ENCODE peak calls at places on chromosome 11, in six cellular contexts. One of them, this sample, is unnamed.
A peak's percentile ranks its signal among the peaks of the same experiment; 100 is the strongest.

GRCh38 chr11:73942030-73942429 is 8.8 kb upstream of the DNAJB13 start:
- DNase-seq in HFFc6: no peak
- DNase-seq in AG04450: no peak
- DNase-seq in fibroblast of pulmonary artery: no peak
- DNase-seq in nephron progenitor cell: no peak
- DNase-seq in K562: no peak
- DNase-seq in this sample: no peak

GRCh38 chr11:34649597-34649996 is 28.7 kb downstream of the EHF start:
- DNase-seq in AG04450: no peak
- DNase-seq in nephron progenitor cell: no peak
- DNase-seq in HFFc6: no peak
- DNase-seq in K562: no peak
- DNase-seq in fibroblast of pulmonary artery: no peak
- DNase-seq in this sample: no peak

GRCh38 chr11:116210663-116211062 is 562.1 kb downstream of the BUD13 start:
- DNase-seq in nephron progenitor cell: no peak
- DNase-seq in K562: no peak
- DNase-seq in fibroblast of pulmonary artery: no peak
- DNase-seq in HFFc6: no peak
- DNase-seq in AG04450: no peak
- DNase-seq in this sample: no peak

GRCh38 chr11:125110996-125111340 is 458 bp downstream of the TMEM218 start:
- DNase-seq in nephron progenitor cell: peak; percentile 19
- DNase-seq in HFFc6: no peak
- DNase-seq in AG04450: no peak
- DNase-seq in K562: no peak
- DNase-seq in fibroblast of pulmonary artery: no peak
- DNase-seq in this sample: no peak

GRCh38 chr11:57440744-57441414 is 14.0 kb upstream of the SLC43A3 start:
- DNase-seq in K562: no peak
- DNase-seq in fibroblast of pulmonary artery: no peak
- DNase-seq in AG04450: no peak
- DNase-seq in HFFc6: no peak
- DNase-seq in nephron progenitor cell: no peak
- DNase-seq in this sample: no peak

GRCh38 chr11:44766112-44766971 is 39.6 kb downstream of the TSPAN18 start:
- DNase-seq in fibroblast of pulmonary artery: peak; percentile 89
- DNase-seq in nephron progenitor cell: no peak
- DNase-seq in K562: peak; percentile 37
- DNase-seq in AG04450: peak; percentile 44
- DNase-seq in HFFc6: peak; percentile 72
- DNase-seq in this sample: peak; percentile 93

GRCh38 chr11:93221539-93221938 is 23.7 kb upstream of the SLC36A4 start:
- DNase-seq in K562: no peak
- DNase-seq in nephron progenitor cell: no peak
- DNase-seq in HFFc6: no peak
- DNase-seq in fibroblast of pulmonary artery: no peak
- DNase-seq in AG04450: no peak
- DNase-seq in this sample: no peak

GRCh38 chr11:77109236-77110019 is 6.8 kb downstream of the OMP start:
- DNase-seq in nephron progenitor cell: no peak
- DNase-seq in K562: no peak
- DNase-seq in AG04450: no peak
- DNase-seq in fibroblast of pulmonary artery: peak; percentile 46
- DNase-seq in HFFc6: peak; percentile 33
- DNase-seq in this sample: peak; percentile 65

GRCh38 chr11:68835328-68835727 is 6.4 kb downstream of the CPT1A start:
- DNase-seq in AG04450: no peak
- DNase-seq in K562: no peak
- DNase-seq in fibroblast of pulmonary artery: no peak
- DNase-seq in nephron progenitor cell: no peak
- DNase-seq in HFFc6: no peak
- DNase-seq in this sample: no peak

GRCh38 chr11:86459002-86459385 is 84.3 kb downstream of the CCDC81 start:
- DNase-seq in fibroblast of pulmonary artery: peak; percentile 33
- DNase-seq in AG04450: no peak
- DNase-seq in nephron progenitor cell: no peak
- DNase-seq in K562: no peak
- DNase-seq in HFFc6: no peak
- DNase-seq in this sample: peak; percentile 50

GRCh38 chr11:57752954-57753353 is 1.3 kb upstream of the BTBD18 start:
- DNase-seq in K562: no peak
- DNase-seq in AG04450: no peak
- DNase-seq in fibroblast of pulmonary artery: no peak
- DNase-seq in nephron progenitor cell: no peak
- DNase-seq in HFFc6: no peak
- DNase-seq in this sample: no peak

GRCh38 chr11:72358461-72359405 is 75.6 kb downstream of the CLPB start:
- DNase-seq in fibroblast of pulmonary artery: no peak
- DNase-seq in K562: no peak
- DNase-seq in HFFc6: no peak
- DNase-seq in nephron progenitor cell: no peak
- DNase-seq in AG04450: no peak
- DNase-seq in this sample: no peak

GRCh38 chr11:34204396-34205279 is 99.2 kb downstream of the NAT10 start:
- DNase-seq in AG04450: no peak
- DNase-seq in K562: no peak
- DNase-seq in fibroblast of pulmonary artery: no peak
- DNase-seq in nephron progenitor cell: no peak
- DNase-seq in HFFc6: peak; percentile 40
- DNase-seq in this sample: no peak

GRCh38 chr11:48028909-48029685 is 48.7 kb downstream of the PTPRJ start:
- DNase-seq in nephron progenitor cell: no peak
- DNase-seq in fibroblast of pulmonary artery: peak; percentile 39
- DNase-seq in HFFc6: no peak
- DNase-seq in AG04450: no peak
- DNase-seq in K562: no peak
- DNase-seq in this sample: peak; percentile 39

GRCh38 chr11:118911113-118911879 is 14.4 kb downstream of the BCL9L start:
- DNase-seq in K562: no peak
- DNase-seq in AG04450: no peak
- DNase-seq in nephron progenitor cell: no peak
- DNase-seq in HFFc6: peak; percentile 68
- DNase-seq in fibroblast of pulmonary artery: no peak
- DNase-seq in this sample: peak; percentile 48
- TF ChIP-seq CTCF in K562: no peak
- TF ChIP-seq CTCF in AG04450: no peak
- TF ChIP-seq CTCF in nephron progenitor cell: no peak
- TF ChIP-seq CTCF in HFFc6: no peak
- TF ChIP-seq CTCF in fibroblast of pulmonary artery: no peak
- TF ChIP-seq CTCF in this sample: no peak

GRCh38 chr11:119095066-119095880 is 6.4 kb downstream of the DPAGT1 start:
- DNase-seq in HFFc6: peak; percentile 100
- DNase-seq in K562: peak; percentile 99
- DNase-seq in fibroblast of pulmonary artery: peak; percentile 100
- DNase-seq in nephron progenitor cell: peak; percentile 98
- DNase-seq in AG04450: peak; percentile 100
- DNase-seq in this sample: peak; percentile 100
- TF ChIP-seq CTCF in HFFc6: peak; percentile 40
- TF ChIP-seq CTCF in K562: peak; percentile 19
- TF ChIP-seq CTCF in fibroblast of pulmonary artery: no peak
- TF ChIP-seq CTCF in nephron progenitor cell: no peak
- TF ChIP-seq CTCF in AG04450: no peak
- TF ChIP-seq CTCF in this sample: no peak

DNA sequence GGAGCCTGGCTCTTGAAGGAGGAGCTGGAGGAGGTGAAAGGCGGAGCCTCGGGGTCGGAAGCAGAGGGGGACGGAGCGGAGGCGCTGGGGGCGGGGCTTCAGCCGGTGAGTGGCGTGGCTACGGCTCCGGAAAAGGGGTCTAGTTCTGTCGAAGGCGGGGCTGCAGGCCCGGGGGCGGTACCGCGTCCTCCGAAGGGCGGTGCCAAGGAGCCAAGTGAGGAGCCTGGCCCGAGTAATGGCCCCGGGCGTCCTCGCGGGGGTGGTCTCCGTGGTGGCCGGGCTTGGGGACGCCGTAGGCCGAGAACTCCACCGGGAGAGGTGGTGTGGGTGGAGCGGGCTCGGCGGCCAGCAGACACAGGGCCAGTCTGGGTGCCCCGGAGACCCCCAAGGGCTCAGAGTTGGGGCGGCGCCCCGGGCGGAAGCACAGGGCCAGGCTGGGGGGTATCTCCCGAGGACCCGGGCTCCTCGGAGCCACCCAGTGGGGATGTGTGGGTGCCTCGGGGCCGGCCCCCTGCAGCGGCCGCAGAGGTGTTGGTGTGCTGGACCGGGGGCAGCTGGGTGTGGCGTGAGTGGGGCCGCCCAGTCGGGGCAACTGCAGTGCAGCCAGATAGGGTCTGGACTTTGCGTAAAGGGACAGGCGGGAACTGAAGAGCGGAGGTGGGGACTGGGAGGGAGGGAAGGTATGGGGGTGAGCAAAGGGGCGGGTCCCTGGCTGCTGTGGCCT is 697 bp downstream of the FKBP2 start:
- DNase-seq in AG04450: peak; percentile 99
- DNase-seq in HFFc6: peak; percentile 99
- DNase-seq in K562: peak; percentile 96
- DNase-seq in nephron progenitor cell: peak; percentile 100
- DNase-seq in fibroblast of pulmonary artery: peak; percentile 100
- DNase-seq in this sample: peak; percentile 39
- TF ChIP-seq CTCF in AG04450: no peak
- TF ChIP-seq CTCF in HFFc6: peak; percentile 7
- TF ChIP-seq CTCF in K562: peak; percentile 10
- TF ChIP-seq CTCF in nephron progenitor cell: no peak
- TF ChIP-seq CTCF in fibroblast of pulmonary artery: no peak
- TF ChIP-seq CTCF in this sample: no peak

GRCh38 chr11:60281482-60281881 is 1.0 kb downstream of the MS4A4A start:
- DNase-seq in AG04450: no peak
- DNase-seq in nephron progenitor cell: no peak
- DNase-seq in fibroblast of pulmonary artery: no peak
- DNase-seq in K562: no peak
- DNase-seq in HFFc6: no peak
- DNase-seq in this sample: no peak

GRCh38 chr11:60280412-60280811 is at the start of gene MS4A4A:
- DNase-seq in fibroblast of pulmonary artery: no peak
- DNase-seq in K562: no peak
- DNase-seq in AG04450: no peak
- DNase-seq in nephron progenitor cell: no peak
- DNase-seq in HFFc6: no peak
- DNase-seq in this sample: no peak

DNA sequence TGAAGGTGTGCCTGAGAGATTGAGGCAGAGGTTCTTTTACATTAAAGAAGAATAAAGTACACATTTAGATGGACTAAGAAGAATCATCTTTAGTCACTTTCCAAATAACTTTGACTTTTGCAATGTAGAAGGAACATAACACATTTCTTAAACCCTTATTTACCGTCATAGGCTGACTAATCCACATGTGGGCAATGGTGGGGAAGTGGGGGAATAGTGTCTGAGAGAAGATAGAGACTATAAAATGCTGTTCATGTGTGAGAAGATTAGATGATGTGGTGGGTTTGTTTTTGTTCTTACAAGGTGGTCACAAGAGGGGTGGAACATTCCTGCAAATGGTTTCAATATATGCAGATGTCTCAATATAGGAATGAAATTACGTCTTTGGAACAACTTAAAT is 1.8 kb downstream of the MS4A4A start:
- DNase-seq in K562: no peak
- DNase-seq in HFFc6: no peak
- DNase-seq in fibroblast of pulmonary artery: no peak
- DNase-seq in nephron progenitor cell: no peak
- DNase-seq in AG04450: no peak
- DNase-seq in this sample: no peak
- TF ChIP-seq CTCF in K562: no peak
- TF ChIP-seq CTCF in HFFc6: no peak
- TF ChIP-seq CTCF in fibroblast of pulmonary artery: no peak
- TF ChIP-seq CTCF in nephron progenitor cell: no peak
- TF ChIP-seq CTCF in AG04450: no peak
- TF ChIP-seq CTCF in this sample: no peak

GRCh38 chr11:121652982-121653381 is 200.2 kb upstream of the SORL1-AS1 start:
- DNase-seq in K562: no peak
- DNase-seq in nephron progenitor cell: no peak
- DNase-seq in AG04450: no peak
- DNase-seq in fibroblast of pulmonary artery: peak; percentile 39
- DNase-seq in HFFc6: no peak
- DNase-seq in this sample: peak; percentile 29
- TF ChIP-seq CTCF in K562: no peak
- TF ChIP-seq CTCF in nephron progenitor cell: peak; percentile 60
- TF ChIP-seq CTCF in AG04450: peak; percentile 47
- TF ChIP-seq CTCF in fibroblast of pulmonary artery: peak; percentile 43
- TF ChIP-seq CTCF in HFFc6: peak; percentile 73
- TF ChIP-seq CTCF in this sample: peak; percentile 35

GRCh38 chr11:27524155-27524554 is 17.6 kb upstream of the LIN7C start:
- DNase-seq in AG04450: no peak
- DNase-seq in HFFc6: peak; percentile 82
- DNase-seq in K562: peak; percentile 21
- DNase-seq in fibroblast of pulmonary artery: peak; percentile 40
- DNase-seq in nephron progenitor cell: no peak
- DNase-seq in this sample: peak; percentile 70
- TF ChIP-seq CTCF in AG04450: peak; percentile 29
- TF ChIP-seq CTCF in HFFc6: peak; percentile 67
- TF ChIP-seq CTCF in K562: peak; percentile 34
- TF ChIP-seq CTCF in fibroblast of pulmonary artery: peak; percentile 28
- TF ChIP-seq CTCF in nephron progenitor cell: no peak
- TF ChIP-seq CTCF in this sample: peak; percentile 34

GRCh38 chr11:12868315-12869073 is 140.6 kb upstream of the RASSF10 start:
- DNase-seq in fibroblast of pulmonary artery: no peak
- DNase-seq in nephron progenitor cell: no peak
- DNase-seq in HFFc6: peak; percentile 39
- DNase-seq in K562: peak; percentile 32
- DNase-seq in AG04450: no peak
- DNase-seq in this sample: peak; percentile 33
- TF ChIP-seq CTCF in fibroblast of pulmonary artery: peak; percentile 45
- TF ChIP-seq CTCF in nephron progenitor cell: no peak
- TF ChIP-seq CTCF in HFFc6: peak; percentile 76
- TF ChIP-seq CTCF in K562: no peak
- TF ChIP-seq CTCF in AG04450: peak; percentile 48
- TF ChIP-seq CTCF in this sample: peak; percentile 40